ENCODE peak calls at places on chromosomes 16 and 17, in five cellular contexts. One of them, this sample, is unnamed. For H3K4me1 and H3K9me3, the result is how much of the 10 kb centered on the place peaks cover.

GRCh38 chr17:56700919-56701420 is 107.5 kb downstream of the NOG start:
- DNase-seq in endothelial cell of umbilical vein: no peak
- DNase-seq in tibial nerve: no peak
- DNase-seq in right cardiac atrium: no peak
- DNase-seq in pancreas: no peak
- DNase-seq in this sample: no peak

GRCh38 chr16:30458561-30459394 is 13.1 kb upstream of the SEPHS2 start:
- DNase-seq in pancreas: no peak
- DNase-seq in right cardiac atrium: no peak
- DNase-seq in endothelial cell of umbilical vein: no peak
- DNase-seq in tibial nerve: no peak
- DNase-seq in this sample: peak

GRCh38 chr17:63476857-63477470 is at the start of gene ACE:
- DNase-seq in endothelial cell of umbilical vein: peak
- DNase-seq in pancreas: peak
- DNase-seq in tibial nerve: no peak
- DNase-seq in right cardiac atrium: peak
- DNase-seq in this sample: peak

GRCh38 chr16:2964416-2965223 is 545 bp downstream of the KREMEN2 start:
- DNase-seq in pancreas: peak
- DNase-seq in right cardiac atrium: no peak
- DNase-seq in endothelial cell of umbilical vein: no peak
- DNase-seq in tibial nerve: no peak
- DNase-seq in this sample: peak

GRCh38 chr17:5705876-5706420 is 121.6 kb upstream of the NLRP1 start:
- DNase-seq in right cardiac atrium: no peak
- DNase-seq in endothelial cell of umbilical vein: no peak
- DNase-seq in tibial nerve: no peak
- DNase-seq in pancreas: no peak
- DNase-seq in this sample: no peak

GRCh38 chr17:50511058-50511457 is 2.8 kb downstream of the MYCBPAP start:
- DNase-seq in tibial nerve: no peak
- DNase-seq in endothelial cell of umbilical vein: no peak
- DNase-seq in right cardiac atrium: no peak
- DNase-seq in pancreas: no peak
- DNase-seq in this sample: no peak

GRCh38 chr16:80014241-80014939 is 413.9 kb upstream of the MAF start:
- DNase-seq in right cardiac atrium: no peak
- DNase-seq in endothelial cell of umbilical vein: no peak
- DNase-seq in tibial nerve: no peak
- DNase-seq in pancreas: no peak
- DNase-seq in this sample: no peak

GRCh38 chr16:2769675-2770056 is 7.4 kb downstream of the ELOB start:
- DNase-seq in tibial nerve: peak
- DNase-seq in right cardiac atrium: no peak
- DNase-seq in pancreas: no peak
- DNase-seq in endothelial cell of umbilical vein: no peak
- DNase-seq in this sample: no peak

GRCh38 chr17:50956409-50956749 is 90.2 kb upstream of the TOB1 start:
- DNase-seq in right cardiac atrium: no peak
- DNase-seq in tibial nerve: no peak
- DNase-seq in endothelial cell of umbilical vein: no peak
- DNase-seq in pancreas: no peak
- DNase-seq in this sample: no peak

GRCh38 chr17:31696184-31696602 is 162.9 kb downstream of the COPRS start:
- DNase-seq in tibial nerve: peak
- DNase-seq in right cardiac atrium: peak
- DNase-seq in endothelial cell of umbilical vein: no peak
- DNase-seq in pancreas: peak
- DNase-seq in this sample: no peak

GRCh38 chr16:50719401-50720337 is 22.2 kb upstream of the CYLD start:
- DNase-seq in right cardiac atrium: no peak
- DNase-seq in tibial nerve: no peak
- DNase-seq in pancreas: peak
- DNase-seq in endothelial cell of umbilical vein: no peak
- DNase-seq in this sample: no peak

GRCh38 chr17:74383140-74383539 is 15.8 kb downstream of the GPR142 start:
- DNase-seq in endothelial cell of umbilical vein: no peak
- DNase-seq in right cardiac atrium: no peak
- DNase-seq in pancreas: no peak
- DNase-seq in tibial nerve: no peak
- DNase-seq in this sample: no peak

GRCh38 chr17:79630120-79630519 is 19.3 kb upstream of the RBFOX3 start:
- DNase-seq in endothelial cell of umbilical vein: no peak
- DNase-seq in right cardiac atrium: no peak
- DNase-seq in tibial nerve: no peak
- DNase-seq in pancreas: no peak
- DNase-seq in this sample: no peak

GRCh38 chr17:74345433-74346241 is 16.0 kb downstream of the BTBD17 start:
- DNase-seq in endothelial cell of umbilical vein: peak
- DNase-seq in tibial nerve: no peak
- DNase-seq in right cardiac atrium: no peak
- DNase-seq in pancreas: no peak
- DNase-seq in this sample: no peak

GRCh38 chr16:15874745-15875314 is 13.6 kb downstream of the CEP20 start:
- DNase-seq in tibial nerve: peak
- DNase-seq in pancreas: peak
- DNase-seq in right cardiac atrium: peak
- DNase-seq in endothelial cell of umbilical vein: peak
- DNase-seq in this sample: no peak

GRCh38 chr17:71163121-71163812 is 957.6 kb upstream of the SOX9 start:
- DNase-seq in endothelial cell of umbilical vein: no peak
- DNase-seq in tibial nerve: no peak
- DNase-seq in right cardiac atrium: no peak
- DNase-seq in pancreas: peak
- DNase-seq in this sample: no peak

GRCh38 chr16:22736791-22737190 is 77.2 kb upstream of the HS3ST2 start:
- DNase-seq in right cardiac atrium: no peak
- DNase-seq in pancreas: no peak
- DNase-seq in endothelial cell of umbilical vein: no peak
- DNase-seq in tibial nerve: no peak
- DNase-seq in this sample: no peak

GRCh38 chr17:6596511-6596910 is 40.2 kb upstream of the PITPNM3 start:
- DNase-seq in tibial nerve: no peak
- DNase-seq in right cardiac atrium: no peak
- DNase-seq in pancreas: no peak
- DNase-seq in endothelial cell of umbilical vein: no peak
- DNase-seq in this sample: no peak

GRCh38 chr17:50037321-50038107 is 18.4 kb upstream of the ITGA3 start:
- DNase-seq in pancreas: peak
- DNase-seq in tibial nerve: no peak
- DNase-seq in endothelial cell of umbilical vein: no peak
- DNase-seq in right cardiac atrium: peak
- DNase-seq in this sample: no peak

GRCh38 chr17:48818361-48818841 is 1.4 kb upstream of the TTLL6 start:
- DNase-seq in pancreas: no peak
- DNase-seq in right cardiac atrium: no peak
- DNase-seq in tibial nerve: no peak
- DNase-seq in endothelial cell of umbilical vein: no peak
- DNase-seq in this sample: no peak

GRCh38 chr17:70120420-70120819 is 45.4 kb downstream of the KCNJ16 start:
- DNase-seq in pancreas: no peak
- DNase-seq in tibial nerve: no peak
- DNase-seq in endothelial cell of umbilical vein: no peak
- DNase-seq in right cardiac atrium: no peak
- DNase-seq in this sample: no peak

GRCh38 chr16:81620796-81621195 is 158.3 kb upstream of the PLCG2 start:
- DNase-seq in tibial nerve: no peak
- DNase-seq in right cardiac atrium: no peak
- DNase-seq in pancreas: no peak
- DNase-seq in endothelial cell of umbilical vein: no peak
- DNase-seq in this sample: no peak

GRCh38 chr17:50967795-50968194 is 101.6 kb upstream of the TOB1 start:
- DNase-seq in right cardiac atrium: no peak
- DNase-seq in pancreas: no peak
- DNase-seq in endothelial cell of umbilical vein: no peak
- DNase-seq in tibial nerve: no peak
- DNase-seq in this sample: no peak

GRCh38 chr17:63516910-63517824 is 6.0 kb upstream of the KCNH6 start:
- DNase-seq in right cardiac atrium: no peak
- DNase-seq in tibial nerve: no peak
- DNase-seq in pancreas: no peak
- DNase-seq in endothelial cell of umbilical vein: no peak
- DNase-seq in this sample: no peak

GRCh38 chr16:57635266-57636097 is 7.1 kb downstream of the ADGRG1 start:
- DNase-seq in tibial nerve: no peak
- DNase-seq in right cardiac atrium: no peak
- DNase-seq in pancreas: peak
- DNase-seq in endothelial cell of umbilical vein: no peak
- DNase-seq in this sample: no peak
- H3K4me1 ChIP-seq in tibial nerve: under half
- H3K4me1 ChIP-seq in right cardiac atrium: under half
- H3K4me1 ChIP-seq in pancreas: under half
- H3K4me1 ChIP-seq in endothelial cell of umbilical vein: half or more
- H3K4me1 ChIP-seq in this sample: under half

GRCh38 chr17:53516643-53517042 is 306.1 kb upstream of the KIF2B start:
- DNase-seq in endothelial cell of umbilical vein: no peak
- DNase-seq in right cardiac atrium: no peak
- DNase-seq in pancreas: peak
- DNase-seq in tibial nerve: no peak
- DNase-seq in this sample: no peak
- H3K9me3 ChIP-seq in endothelial cell of umbilical vein: under half
- H3K9me3 ChIP-seq in right cardiac atrium: under half
- H3K9me3 ChIP-seq in pancreas: under half
- H3K9me3 ChIP-seq in tibial nerve: under half
- H3K9me3 ChIP-seq in this sample: under half

GRCh38 chr16:12391974-12392373 is 411.7 kb downstream of the CPPED1 start:
- DNase-seq in endothelial cell of umbilical vein: no peak
- DNase-seq in pancreas: no peak
- DNase-seq in right cardiac atrium: no peak
- DNase-seq in tibial nerve: no peak
- DNase-seq in this sample: no peak
- H3K27ac ChIP-seq in endothelial cell of umbilical vein: no peak
- H3K27ac ChIP-seq in pancreas: no peak
- H3K27ac ChIP-seq in right cardiac atrium: no peak
- H3K27ac ChIP-seq in tibial nerve: no peak
- H3K27ac ChIP-seq in this sample: no peak

GRCh38 chr17:14407541-14407940 is 106.7 kb downstream of the HS3ST3B1 start:
- DNase-seq in endothelial cell of umbilical vein: no peak
- DNase-seq in right cardiac atrium: no peak
- DNase-seq in tibial nerve: no peak
- DNase-seq in pancreas: no peak
- DNase-seq in this sample: no peak
- H3K4me1 ChIP-seq in endothelial cell of umbilical vein: under half
- H3K4me1 ChIP-seq in right cardiac atrium: under half
- H3K4me1 ChIP-seq in tibial nerve: under half
- H3K4me1 ChIP-seq in pancreas: under half
- H3K4me1 ChIP-seq in this sample: under half

GRCh38 chr16:31893824-31894223 is 20.2 kb downstream of the ZNF267 start:
- DNase-seq in tibial nerve: no peak
- DNase-seq in right cardiac atrium: no peak
- DNase-seq in endothelial cell of umbilical vein: no peak
- DNase-seq in pancreas: no peak
- DNase-seq in this sample: no peak

GRCh38 chr16:31886227-31886626 is 12.6 kb downstream of the ZNF267 start:
- DNase-seq in pancreas: no peak
- DNase-seq in endothelial cell of umbilical vein: no peak
- DNase-seq in tibial nerve: no peak
- DNase-seq in right cardiac atrium: no peak
- DNase-seq in this sample: no peak

GRCh38 chr16:31888735-31889134 is 15.1 kb downstream of the ZNF267 start:
- DNase-seq in tibial nerve: no peak
- DNase-seq in right cardiac atrium: no peak
- DNase-seq in pancreas: no peak
- DNase-seq in endothelial cell of umbilical vein: no peak
- DNase-seq in this sample: no peak
- H3K9me3 ChIP-seq in tibial nerve: under half
- H3K9me3 ChIP-seq in right cardiac atrium: under half
- H3K9me3 ChIP-seq in pancreas: under half
- H3K9me3 ChIP-seq in endothelial cell of umbilical vein: under half
- H3K9me3 ChIP-seq in this sample: under half

DNA sequence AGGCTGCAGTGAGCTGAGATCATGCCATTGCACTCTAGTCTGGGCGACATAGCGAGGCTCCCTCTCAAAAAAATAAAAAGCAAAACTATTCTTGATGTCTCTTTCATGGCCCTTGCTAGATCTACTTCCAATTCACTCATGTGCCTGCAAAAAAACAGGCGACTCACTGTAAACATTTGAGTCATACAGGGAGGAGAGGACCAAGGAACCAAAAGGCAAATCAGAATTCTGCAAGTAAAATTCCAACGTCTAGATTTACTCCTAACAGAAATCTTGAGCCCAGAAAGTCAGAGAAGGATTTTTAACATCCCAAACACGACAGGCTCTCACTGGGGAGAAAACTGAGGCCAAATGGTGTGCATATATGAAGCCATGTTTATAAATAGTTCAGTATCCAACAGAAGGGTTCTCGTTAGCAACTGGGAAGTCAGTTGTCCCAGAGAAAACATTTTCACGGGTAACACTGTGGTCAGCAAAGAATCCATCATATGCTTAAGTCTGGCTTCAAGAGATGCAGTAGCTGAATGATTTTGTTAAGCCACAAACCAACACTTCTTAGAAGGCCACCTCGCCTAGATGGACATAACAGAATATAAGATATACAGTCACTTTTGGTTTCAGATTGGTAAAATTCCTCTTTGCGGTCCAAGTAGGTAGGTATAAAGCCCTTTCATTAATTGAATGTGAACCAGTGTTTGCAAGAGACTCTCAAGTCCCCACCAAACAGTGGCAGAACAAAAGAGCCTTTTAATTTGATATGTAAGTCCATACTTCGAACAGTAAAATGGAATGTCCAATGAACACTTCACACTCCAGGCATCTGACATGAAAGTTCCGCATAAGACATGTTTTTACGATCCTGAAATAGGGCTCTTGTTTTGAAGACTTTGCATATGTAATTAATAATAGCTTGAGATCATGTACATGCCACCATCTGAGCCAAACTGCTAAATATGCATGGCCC is 39.9 kb downstream of the LITAF start:
- DNase-seq in pancreas: no peak
- DNase-seq in endothelial cell of umbilical vein: no peak
- DNase-seq in right cardiac atrium: no peak
- DNase-seq in tibial nerve: no peak
- DNase-seq in this sample: no peak
- H3K27ac ChIP-seq in pancreas: no peak
- H3K27ac ChIP-seq in endothelial cell of umbilical vein: no peak
- H3K27ac ChIP-seq in right cardiac atrium: peak
- H3K27ac ChIP-seq in tibial nerve: peak
- H3K27ac ChIP-seq in this sample: no peak

GRCh38 chr16:27529962-27530361 is 19.8 kb downstream of the GTF3C1 start:
- DNase-seq in pancreas: no peak
- DNase-seq in tibial nerve: no peak
- DNase-seq in right cardiac atrium: no peak
- DNase-seq in endothelial cell of umbilical vein: no peak
- DNase-seq in this sample: no peak
- H3K4me1 ChIP-seq in pancreas: under half
- H3K4me1 ChIP-seq in tibial nerve: under half
- H3K4me1 ChIP-seq in right cardiac atrium: under half
- H3K4me1 ChIP-seq in endothelial cell of umbilical vein: under half
- H3K4me1 ChIP-seq in this sample: under half

GRCh38 chr17:61744252-61744651 is 119.1 kb downstream of the BRIP1 start:
- DNase-seq in right cardiac atrium: no peak
- DNase-seq in endothelial cell of umbilical vein: no peak
- DNase-seq in pancreas: no peak
- DNase-seq in tibial nerve: no peak
- DNase-seq in this sample: no peak
- H3K9me3 ChIP-seq in right cardiac atrium: under half
- H3K9me3 ChIP-seq in endothelial cell of umbilical vein: under half
- H3K9me3 ChIP-seq in pancreas: under half
- H3K9me3 ChIP-seq in tibial nerve: under half
- H3K9me3 ChIP-seq in this sample: under half